ENCODE peak calls at places on chromosome 22, in nine cellular contexts. One of them, this sample, is unnamed. For H3K4me1, the result is how much of the 10 kb centered on the place peaks cover.

GRCh38 chr22:26321469-26321913 is 107.6 kb upstream of the ASPHD2 start:
- DNase-seq in CD8-positive, alpha-beta memory T cell: no peak
- DNase-seq in kidney: no peak
- DNase-seq in PC-3: peak
- DNase-seq in stomach: no peak
- DNase-seq in CD8-positive, alpha-beta T cell: no peak
- DNase-seq in uterus: no peak
- DNase-seq in heart left ventricle: peak
- DNase-seq in spleen: no peak
- DNase-seq in this sample: peak

GRCh38 chr22:48580481-48580970 is 1247.1 kb downstream of the BRD1 start:
- DNase-seq in CD8-positive, alpha-beta memory T cell: no peak
- DNase-seq in kidney: peak
- DNase-seq in PC-3: no peak
- DNase-seq in stomach: no peak
- DNase-seq in CD8-positive, alpha-beta T cell: no peak
- DNase-seq in uterus: no peak
- DNase-seq in heart left ventricle: no peak
- DNase-seq in spleen: no peak
- DNase-seq in this sample: peak

GRCh38 chr22:29109853-29110252 is 37.0 kb downstream of the KREMEN1 start:
- DNase-seq in CD8-positive, alpha-beta memory T cell: no peak
- DNase-seq in kidney: no peak
- DNase-seq in PC-3: no peak
- DNase-seq in stomach: no peak
- DNase-seq in CD8-positive, alpha-beta T cell: no peak
- DNase-seq in uterus: no peak
- DNase-seq in heart left ventricle: no peak
- DNase-seq in spleen: no peak
- DNase-seq in this sample: no peak

GRCh38 chr22:19011075-19011474 is 75.0 kb upstream of the PRODH start:
- DNase-seq in CD8-positive, alpha-beta memory T cell: no peak
- DNase-seq in kidney: no peak
- DNase-seq in PC-3: peak
- DNase-seq in stomach: no peak
- DNase-seq in CD8-positive, alpha-beta T cell: no peak
- DNase-seq in uterus: no peak
- DNase-seq in heart left ventricle: no peak
- DNase-seq in spleen: no peak
- DNase-seq in this sample: no peak

GRCh38 chr22:37196539-37197450 is 8.7 kb upstream of the C1QTNF6 start:
- DNase-seq in CD8-positive, alpha-beta memory T cell: no peak
- DNase-seq in kidney: peak
- DNase-seq in PC-3: peak
- DNase-seq in stomach: peak
- DNase-seq in CD8-positive, alpha-beta T cell: no peak
- DNase-seq in uterus: peak
- DNase-seq in heart left ventricle: peak
- DNase-seq in spleen: peak
- DNase-seq in this sample: peak

GRCh38 chr22:35477911-35478582 is 62.6 kb upstream of the RASD2 start:
- DNase-seq in CD8-positive, alpha-beta memory T cell: no peak
- DNase-seq in kidney: peak
- DNase-seq in PC-3: peak
- DNase-seq in stomach: no peak
- DNase-seq in CD8-positive, alpha-beta T cell: no peak
- DNase-seq in uterus: peak
- DNase-seq in heart left ventricle: peak
- DNase-seq in spleen: no peak
- DNase-seq in this sample: peak

GRCh38 chr22:38694049-38694448 is 6.7 kb downstream of the JOSD1 start:
- DNase-seq in CD8-positive, alpha-beta memory T cell: no peak
- DNase-seq in kidney: no peak
- DNase-seq in PC-3: no peak
- DNase-seq in stomach: no peak
- DNase-seq in CD8-positive, alpha-beta T cell: no peak
- DNase-seq in uterus: no peak
- DNase-seq in heart left ventricle: no peak
- DNase-seq in spleen: no peak
- DNase-seq in this sample: no peak

GRCh38 chr22:41888638-41889200 is 26.2 kb downstream of the SHISA8 start:
- DNase-seq in CD8-positive, alpha-beta memory T cell: no peak
- DNase-seq in kidney: no peak
- DNase-seq in PC-3: no peak
- DNase-seq in stomach: no peak
- DNase-seq in CD8-positive, alpha-beta T cell: no peak
- DNase-seq in uterus: no peak
- DNase-seq in heart left ventricle: no peak
- DNase-seq in spleen: no peak
- DNase-seq in this sample: no peak

GRCh38 chr22:32020117-32020516 is 22.9 kb upstream of the SLC5A1 start:
- DNase-seq in CD8-positive, alpha-beta memory T cell: no peak
- DNase-seq in kidney: no peak
- DNase-seq in PC-3: peak
- DNase-seq in stomach: no peak
- DNase-seq in CD8-positive, alpha-beta T cell: no peak
- DNase-seq in uterus: no peak
- DNase-seq in heart left ventricle: no peak
- DNase-seq in spleen: no peak
- DNase-seq in this sample: no peak

GRCh38 chr22:29394931-29395581 is 6.7 kb upstream of the AP1B1 start:
- DNase-seq in CD8-positive, alpha-beta memory T cell: peak
- DNase-seq in kidney: no peak
- DNase-seq in PC-3: peak
- DNase-seq in stomach: peak
- DNase-seq in CD8-positive, alpha-beta T cell: peak
- DNase-seq in uterus: peak
- DNase-seq in heart left ventricle: peak
- DNase-seq in spleen: peak
- DNase-seq in this sample: peak

GRCh38 chr22:48112687-48113521 is 1350.5 kb downstream of the TBC1D22A start:
- DNase-seq in CD8-positive, alpha-beta memory T cell: no peak
- DNase-seq in kidney: no peak
- DNase-seq in PC-3: no peak
- DNase-seq in stomach: no peak
- DNase-seq in CD8-positive, alpha-beta T cell: no peak
- DNase-seq in uterus: no peak
- DNase-seq in heart left ventricle: no peak
- DNase-seq in spleen: no peak
- DNase-seq in this sample: no peak

GRCh38 chr22:17411213-17411612 is 42.0 kb downstream of the CECR2 start:
- DNase-seq in CD8-positive, alpha-beta memory T cell: no peak
- DNase-seq in kidney: no peak
- DNase-seq in PC-3: no peak
- DNase-seq in stomach: no peak
- DNase-seq in CD8-positive, alpha-beta T cell: no peak
- DNase-seq in uterus: peak
- DNase-seq in heart left ventricle: peak
- DNase-seq in spleen: no peak
- DNase-seq in this sample: no peak

GRCh38 chr22:29313126-29314071 is 2.1 kb downstream of the RASL10A start:
- DNase-seq in CD8-positive, alpha-beta memory T cell: no peak
- DNase-seq in kidney: peak
- DNase-seq in PC-3: no peak
- DNase-seq in stomach: no peak
- DNase-seq in CD8-positive, alpha-beta T cell: no peak
- DNase-seq in uterus: no peak
- DNase-seq in heart left ventricle: no peak
- DNase-seq in spleen: peak
- DNase-seq in this sample: no peak

GRCh38 chr22:33575041-33575440 is 345.2 kb downstream of the LARGE1 start:
- DNase-seq in CD8-positive, alpha-beta memory T cell: no peak
- DNase-seq in kidney: no peak
- DNase-seq in PC-3: no peak
- DNase-seq in stomach: no peak
- DNase-seq in CD8-positive, alpha-beta T cell: no peak
- DNase-seq in uterus: no peak
- DNase-seq in heart left ventricle: no peak
- DNase-seq in spleen: no peak
- DNase-seq in this sample: no peak
- H3K4me1 ChIP-seq in CD8-positive, alpha-beta memory T cell: under half
- H3K4me1 ChIP-seq in kidney: under half
- H3K4me1 ChIP-seq in PC-3: under half
- H3K4me1 ChIP-seq in stomach: under half
- H3K4me1 ChIP-seq in CD8-positive, alpha-beta T cell: under half
- H3K4me1 ChIP-seq in uterus: under half
- H3K4me1 ChIP-seq in heart left ventricle: under half
- H3K4me1 ChIP-seq in spleen: half or more
- H3K4me1 ChIP-seq in this sample: under half

DNA sequence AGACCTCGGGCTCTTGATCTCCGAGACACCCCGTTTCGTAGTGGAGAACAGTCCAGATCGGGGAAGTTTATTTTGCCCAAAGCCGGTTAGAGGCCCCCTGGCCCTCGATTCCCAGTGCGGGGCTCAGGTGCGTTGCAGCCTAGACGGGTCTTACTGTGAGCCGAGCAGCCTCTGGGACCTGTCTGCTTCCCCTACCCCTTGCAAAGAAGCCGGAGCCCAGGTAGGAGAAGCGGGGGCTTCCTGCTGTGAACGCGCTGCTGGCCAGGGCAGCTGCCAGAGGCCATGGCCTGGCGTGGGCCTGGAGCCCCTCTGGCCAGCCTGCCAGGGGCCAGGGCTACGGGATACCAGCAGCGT is 619 bp downstream of the TSPO start:
- DNase-seq in CD8-positive, alpha-beta memory T cell: no peak
- DNase-seq in kidney: no peak
- DNase-seq in PC-3: no peak
- DNase-seq in stomach: no peak
- DNase-seq in CD8-positive, alpha-beta T cell: no peak
- DNase-seq in uterus: no peak
- DNase-seq in heart left ventricle: no peak
- DNase-seq in spleen: no peak
- DNase-seq in this sample: no peak
- H3K4me1 ChIP-seq in CD8-positive, alpha-beta memory T cell: under half
- H3K4me1 ChIP-seq in kidney: under half
- H3K4me1 ChIP-seq in PC-3: under half
- H3K4me1 ChIP-seq in stomach: half or more
- H3K4me1 ChIP-seq in CD8-positive, alpha-beta T cell: under half
- H3K4me1 ChIP-seq in uterus: under half
- H3K4me1 ChIP-seq in heart left ventricle: under half
- H3K4me1 ChIP-seq in spleen: half or more
- H3K4me1 ChIP-seq in this sample: under half

GRCh38 chr22:43835166-43835565 is 23.1 kb upstream of the EFCAB6 start:
- DNase-seq in CD8-positive, alpha-beta memory T cell: no peak
- DNase-seq in kidney: peak
- DNase-seq in PC-3: no peak
- DNase-seq in stomach: no peak
- DNase-seq in CD8-positive, alpha-beta T cell: no peak
- DNase-seq in uterus: no peak
- DNase-seq in heart left ventricle: no peak
- DNase-seq in spleen: no peak
- DNase-seq in this sample: no peak
- H3K4me1 ChIP-seq in CD8-positive, alpha-beta memory T cell: under half
- H3K4me1 ChIP-seq in kidney: under half
- H3K4me1 ChIP-seq in PC-3: under half
- H3K4me1 ChIP-seq in stomach: under half
- H3K4me1 ChIP-seq in CD8-positive, alpha-beta T cell: under half
- H3K4me1 ChIP-seq in uterus: under half
- H3K4me1 ChIP-seq in heart left ventricle: under half
- H3K4me1 ChIP-seq in spleen: under half
- H3K4me1 ChIP-seq in this sample: under half

DNA sequence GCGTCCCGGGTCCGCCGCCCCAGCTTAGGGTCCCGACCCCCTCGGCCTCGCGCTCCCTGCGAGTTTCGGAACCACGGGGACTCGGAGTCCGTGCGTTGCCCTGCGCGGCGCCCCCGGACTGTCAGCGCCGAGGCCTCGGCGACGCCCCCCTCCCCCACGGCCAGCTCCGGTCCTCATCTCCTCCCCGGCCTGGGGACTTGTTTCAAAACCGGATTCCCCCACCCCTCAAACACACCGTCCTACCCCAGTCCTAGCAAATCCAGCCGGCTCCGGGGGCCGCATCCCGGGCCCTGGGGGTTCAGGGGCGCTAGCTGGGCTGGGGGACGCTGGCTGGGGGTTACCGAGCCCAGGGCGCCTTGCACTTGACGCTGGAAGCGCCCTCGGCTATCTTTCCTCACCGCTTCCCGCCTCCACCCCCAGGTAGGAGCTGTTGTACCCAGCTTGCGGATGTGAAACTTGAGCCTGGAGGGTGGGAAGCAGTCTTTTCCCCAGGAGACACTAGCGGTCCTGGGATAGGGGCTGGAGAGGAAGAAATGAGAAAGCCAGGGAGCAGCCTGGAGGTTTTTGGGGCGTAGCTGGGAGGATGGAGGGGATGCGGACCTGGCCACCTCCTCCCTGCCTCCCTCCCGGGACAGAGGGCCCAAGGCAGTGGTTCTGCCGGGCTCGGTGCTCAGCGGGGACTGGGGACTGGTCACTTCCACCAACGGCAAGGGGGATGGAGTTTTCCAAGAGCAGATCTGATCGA is 560 bp downstream of the FBLN1 start:
- DNase-seq in CD8-positive, alpha-beta memory T cell: no peak
- DNase-seq in kidney: peak
- DNase-seq in PC-3: no peak
- DNase-seq in stomach: no peak
- DNase-seq in CD8-positive, alpha-beta T cell: no peak
- DNase-seq in uterus: no peak
- DNase-seq in heart left ventricle: no peak
- DNase-seq in spleen: no peak
- DNase-seq in this sample: no peak
- H3K4me1 ChIP-seq in CD8-positive, alpha-beta memory T cell: under half
- H3K4me1 ChIP-seq in kidney: under half
- H3K4me1 ChIP-seq in PC-3: under half
- H3K4me1 ChIP-seq in stomach: under half
- H3K4me1 ChIP-seq in CD8-positive, alpha-beta T cell: under half
- H3K4me1 ChIP-seq in uterus: under half
- H3K4me1 ChIP-seq in heart left ventricle: under half
- H3K4me1 ChIP-seq in spleen: under half
- H3K4me1 ChIP-seq in this sample: under half

DNA sequence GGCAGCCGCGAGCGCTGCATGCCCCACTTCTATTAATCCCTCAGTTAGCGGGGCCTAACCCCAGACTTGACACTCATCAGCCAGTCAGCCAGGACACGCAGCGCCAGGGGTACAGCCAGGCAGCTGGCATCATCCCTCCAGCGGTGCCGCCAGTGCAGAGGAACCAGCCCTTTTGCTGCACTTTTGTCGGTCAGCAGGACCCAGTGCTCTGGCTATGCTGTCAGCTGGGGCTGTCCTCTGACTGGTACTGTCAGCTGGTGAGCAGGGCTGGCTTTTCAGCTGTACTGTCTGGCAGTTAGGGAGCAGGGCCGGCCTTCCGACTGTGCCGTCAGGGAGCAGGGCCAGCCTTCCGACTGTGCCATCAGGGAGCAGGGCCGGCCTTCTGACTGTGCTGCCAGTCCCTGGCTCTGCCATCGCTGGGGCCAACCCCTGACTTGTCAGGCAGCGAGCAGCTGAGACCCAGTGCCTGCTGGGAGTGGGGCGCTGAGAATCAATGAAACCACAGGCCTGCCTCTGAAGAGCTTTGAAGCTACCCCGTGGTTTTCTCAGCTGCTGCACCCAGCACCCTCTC is 115.4 kb downstream of the KIAA1671 start:
- DNase-seq in CD8-positive, alpha-beta memory T cell: peak
- DNase-seq in kidney: no peak
- DNase-seq in PC-3: no peak
- DNase-seq in stomach: no peak
- DNase-seq in CD8-positive, alpha-beta T cell: peak
- DNase-seq in uterus: no peak
- DNase-seq in heart left ventricle: no peak
- DNase-seq in spleen: peak
- DNase-seq in this sample: peak
- H3K4me1 ChIP-seq in CD8-positive, alpha-beta memory T cell: half or more
- H3K4me1 ChIP-seq in kidney: under half
- H3K4me1 ChIP-seq in PC-3: under half
- H3K4me1 ChIP-seq in stomach: under half
- H3K4me1 ChIP-seq in CD8-positive, alpha-beta T cell: half or more
- H3K4me1 ChIP-seq in uterus: under half
- H3K4me1 ChIP-seq in heart left ventricle: under half
- H3K4me1 ChIP-seq in spleen: half or more
- H3K4me1 ChIP-seq in this sample: under half